ENCODE peak calls at places on chromosomes 1 and 21, in seven cellular contexts. T is uterus, M is brain microvascular endothelial cell, W is mesothelial cell of epicardium, X is BE2C, P is progenitor cell of endocrine pancreas, O is neural progenitor cell. S is an unnamed sample.

GRCh38 chr1:201480231-201481003 is 11.4 kb upstream of the PHLDA3 start:
- DNase-seq in W (no peak), M (peak; percentile 78), T (peak; percentile 85), X (peak; percentile 70), O (peak; percentile 82), P (no peak), S (no peak)

GRCh38 chr1:21321963-21322680 is 31.9 kb upstream of the ECE1 start:
- DNase-seq in M (no peak), W (no peak), X (no peak), T (no peak), P (no peak), O (no peak), S (no peak)

GRCh38 chr1:226457307-226457712 is 49.4 kb upstream of the PARP1 start:
- DNase-seq in O (peak; percentile 52), T (no peak), P (no peak), W (no peak), X (no peak), M (peak; percentile 3), S (no peak)

GRCh38 chr1:77281491-77282186 is at the start of gene AK5:
- DNase-seq in W (peak; percentile 46), T (no peak), O (peak; percentile 86), P (peak; percentile 46), M (no peak), X (peak; percentile 61), S (no peak)

GRCh38 chr1:226029093-226029496 is 30.0 kb upstream of the SDE2 start:
- DNase-seq in P (no peak), W (no peak), O (no peak), T (no peak), M (no peak), X (no peak), S (no peak)

GRCh38 chr1:52551476-52552235 is 1.2 kb downstream of the TUT4 start:
- DNase-seq in X (peak; percentile 8), O (peak; percentile 48), T (no peak), P (no peak), M (peak; percentile 43), W (no peak), S (no peak)

GRCh38 chr1:210344706-210345105 is 16.0 kb downstream of the HHAT start:
- DNase-seq in X (no peak), W (no peak), P (no peak), M (no peak), T (no peak), O (no peak), S (no peak)

GRCh38 chr1:245380790-245381535 is 226.2 kb downstream of the KIF26B start:
- DNase-seq in P (no peak), W (no peak), M (no peak), O (peak; percentile 53), X (peak; percentile 42), T (no peak), S (no peak)

GRCh38 chr21:34510148-34511142 is 1.6 kb downstream of the KCNE1 start:
- DNase-seq in O (peak; percentile 82), P (peak; percentile 32), X (peak; percentile 39), M (peak; percentile 64), W (no peak), T (no peak), S (no peak)

GRCh38 chr1:162987866-162988265 is 81.3 kb upstream of the RGS4 start:
- DNase-seq in W (no peak), T (no peak), M (no peak), X (no peak), P (no peak), O (no peak), S (no peak)

GRCh38 chr1:243890576-243890975 is 40.5 kb upstream of the AKT3 start:
- DNase-seq in O (no peak), W (no peak), P (no peak), M (no peak), X (no peak), T (no peak), S (peak; percentile 80)

GRCh38 chr1:15400627-15401026 is 9.1 kb upstream of the EFHD2 start:
- DNase-seq in X (no peak), W (no peak), O (no peak), M (no peak), T (no peak), P (no peak), S (no peak)

GRCh38 chr1:209422281-209422680 is 161.2 kb upstream of the CAMK1G start:
- DNase-seq in W (no peak), X (no peak), T (no peak), M (no peak), O (no peak), P (no peak), S (no peak)

GRCh38 chr1:8142955-8143629 is 117.0 kb upstream of the ERRFI1 start:
- DNase-seq in T (no peak), M (peak; percentile 76), O (no peak), X (no peak), P (no peak), W (no peak), S (no peak)

GRCh38 chr1:183544598-183545297 is 45.5 kb downstream of the NCF2 start:
- DNase-seq in W (no peak), X (no peak), P (no peak), M (no peak), O (peak; percentile 4), T (no peak), S (no peak)

GRCh38 chr1:94061513-94062443 is 59.2 kb downstream of the ABCA4 start:
- DNase-seq in O (peak; percentile 77), M (peak; percentile 86), X (peak; percentile 67), P (peak; percentile 44), W (no peak), T (peak; percentile 65), S (no peak)

GRCh38 chr1:205598841-205599666 is 32.8 kb downstream of the ELK4 start:
- DNase-seq in X (no peak), M (peak; percentile 85), T (peak; percentile 87), P (no peak), O (no peak), W (no peak), S (peak; percentile 18)

GRCh38 chr1:21931171-21932093 is 5.7 kb downstream of the HSPG2 start:
- DNase-seq in X (no peak), O (no peak), T (peak; percentile 70), P (no peak), M (peak; percentile 87), W (no peak), S (peak; percentile 85)

GRCh38 chr1:32897082-32898049 is 3.8 kb downstream of the TMEM54 start:
- DNase-seq in T (no peak), W (no peak), O (no peak), M (no peak), X (no peak), P (no peak), S (no peak)

GRCh38 chr1:40162791-40163441 is 1.7 kb downstream of the RLF start:
- DNase-seq in O (no peak), M (no peak), X (no peak), P (no peak), W (no peak), T (no peak), S (no peak)

GRCh38 chr1:9688599-9688998 is 37.1 kb downstream of the PIK3CD start:
- DNase-seq in X (no peak), W (no peak), P (no peak), M (no peak), O (no peak), T (no peak), S (no peak)

GRCh38 chr1:151839457-151840409 is at the start of gene C2CD4D:
- DNase-seq in T (no peak), W (peak; percentile 37), P (peak; percentile 62), X (no peak), O (peak; percentile 81), M (no peak), S (no peak)

GRCh38 chr1:11649624-11650330 is 4.5 kb downstream of the FBXO2 start:
- DNase-seq in W (no peak), T (no peak), M (no peak), O (no peak), X (no peak), P (no peak), S (no peak)

GRCh38 chr1:22772054-22772453 is 61.4 kb downstream of the EPHB2 start:
- DNase-seq in X (no peak), P (peak; percentile 14), T (no peak), W (no peak), O (no peak), M (no peak), S (no peak)

DNA sequence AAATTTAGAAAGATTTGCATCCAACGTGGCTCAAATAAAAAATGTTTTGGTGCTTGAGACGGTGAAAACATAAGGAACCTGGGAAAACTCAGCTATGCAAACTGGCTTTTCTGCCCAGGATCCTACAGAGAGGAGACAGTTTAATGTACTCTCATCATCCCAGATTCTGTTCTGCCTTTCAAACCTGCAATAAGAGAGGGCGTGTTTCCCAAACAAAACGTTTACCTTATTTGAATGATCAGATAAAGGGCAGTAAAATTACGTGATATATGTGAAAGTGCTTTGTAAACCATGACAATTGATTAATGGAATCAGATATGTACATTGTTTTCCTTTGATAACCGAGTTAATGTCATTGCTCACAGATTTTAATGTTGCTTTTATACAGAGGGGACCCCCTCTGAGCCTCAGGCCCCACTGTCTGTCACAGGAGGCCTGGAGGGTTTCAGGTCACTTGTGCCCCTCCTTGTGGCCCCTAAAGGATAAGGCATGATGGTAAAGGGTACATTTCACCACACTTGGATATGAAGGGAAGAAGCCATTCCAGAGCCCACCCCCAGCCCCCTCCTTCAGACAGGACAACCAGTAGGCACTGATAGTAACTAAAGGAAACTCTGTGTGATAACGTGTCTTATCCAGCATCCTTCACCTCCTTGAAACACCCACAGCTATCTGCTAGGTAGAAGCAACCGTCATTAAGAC is 157.6 kb downstream of the EDEM3 start:
- DNase-seq in M (no peak), O (peak; percentile 61), X (peak; percentile 36), T (no peak), P (no peak), W (no peak), S (no peak)
- TF ChIP-seq CTCF in M (peak; percentile 21), O (peak; percentile 55), X (peak; percentile 58), T (no peak), P (peak; percentile 54), W (no peak), S (no peak)

GRCh38 chr1:224051086-224051406 is 62.9 kb upstream of the FBXO28 start:
- DNase-seq in P (no peak), T (no peak), O (no peak), M (no peak), W (no peak), X (no peak), S (no peak)
- TF ChIP-seq CTCF in P (no peak), T (no peak), O (no peak), M (no peak), W (no peak), X (no peak), S (no peak)

GRCh38 chr1:202600432-202601041 is 109.7 kb downstream of the SYT2 start:
- DNase-seq in T (no peak), X (no peak), M (no peak), W (no peak), O (no peak), P (no peak), S (no peak)
- TF ChIP-seq CTCF in T (no peak), X (no peak), M (no peak), W (no peak), O (no peak), P (no peak), S (no peak)

GRCh38 chr21:33308586-33309490 is 15.9 kb upstream of the IFNAR1 start:
- DNase-seq in W (no peak), P (no peak), O (no peak), X (peak; percentile 81), M (no peak), T (no peak), S (no peak)
- TF ChIP-seq CTCF in W (no peak), P (no peak), O (no peak), X (peak; percentile 37), M (no peak), T (no peak), S (no peak)